ENCODE peak calls at places on chromosomes 2 and 18, in nine cellular contexts. One of them, this sample, is unnamed.
A peak's percentile ranks its signal among the peaks of the same experiment; 100 is the strongest.

GRCh38 chr18:49062832-49063226 is 112.1 kb upstream of the SMAD7 start:
- DNase-seq in uterus: no peak
- DNase-seq in activated T-cell treated with anti-CD3 and anti-CD28 coated beads, Interleukin-2, amount 50 U/mL, for 1 hour: no peak
- DNase-seq in iris pigment epithelial cell: no peak
- DNase-seq in Peyer's patch: no peak
- DNase-seq in nucleus accumbens: no peak
- DNase-seq in HCEC 1CT: no peak
- DNase-seq in iPS-NIHi11: no peak
- DNase-seq in NCI-H1930: no peak
- DNase-seq in this sample: no peak

GRCh38 chr2:160269803-160270570 is 69.9 kb upstream of the ITGB6 start:
- DNase-seq in iPS-NIHi11: peak; percentile 86
- DNase-seq in activated T-cell treated with anti-CD3 and anti-CD28 coated beads, Interleukin-2, amount 50 U/mL, for 1 hour: peak; percentile 74
- DNase-seq in HCEC 1CT: peak; percentile 94
- DNase-seq in iris pigment epithelial cell: peak; percentile 93
- DNase-seq in uterus: peak; percentile 96
- DNase-seq in Peyer's patch: peak; percentile 89
- DNase-seq in nucleus accumbens: peak; percentile 47
- DNase-seq in NCI-H1930: peak; percentile 62
- DNase-seq in this sample: peak; percentile 66

GRCh38 chr2:119823734-119824334 is 64.1 kb downstream of the PTPN4 start:
- DNase-seq in NCI-H1930: no peak
- DNase-seq in nucleus accumbens: no peak
- DNase-seq in iris pigment epithelial cell: peak; percentile 61
- DNase-seq in iPS-NIHi11: peak; percentile 32
- DNase-seq in uterus: no peak
- DNase-seq in Peyer's patch: peak; percentile 55
- DNase-seq in HCEC 1CT: peak; percentile 52
- DNase-seq in activated T-cell treated with anti-CD3 and anti-CD28 coated beads, Interleukin-2, amount 50 U/mL, for 1 hour: no peak
- DNase-seq in this sample: peak; percentile 18

GRCh38 chr2:1633936-1634587 is 110.3 kb downstream of the PXDN start:
- DNase-seq in uterus: no peak
- DNase-seq in Peyer's patch: no peak
- DNase-seq in HCEC 1CT: no peak
- DNase-seq in nucleus accumbens: no peak
- DNase-seq in NCI-H1930: no peak
- DNase-seq in activated T-cell treated with anti-CD3 and anti-CD28 coated beads, Interleukin-2, amount 50 U/mL, for 1 hour: no peak
- DNase-seq in iris pigment epithelial cell: no peak
- DNase-seq in iPS-NIHi11: no peak
- DNase-seq in this sample: no peak

GRCh38 chr18:61771861-61772260 is 120.9 kb downstream of the RNF152 start:
- DNase-seq in iPS-NIHi11: no peak
- DNase-seq in uterus: no peak
- DNase-seq in NCI-H1930: no peak
- DNase-seq in Peyer's patch: no peak
- DNase-seq in activated T-cell treated with anti-CD3 and anti-CD28 coated beads, Interleukin-2, amount 50 U/mL, for 1 hour: no peak
- DNase-seq in HCEC 1CT: no peak
- DNase-seq in iris pigment epithelial cell: no peak
- DNase-seq in nucleus accumbens: no peak
- DNase-seq in this sample: no peak

GRCh38 chr18:26301681-26302080 is 75.4 kb downstream of the TAF4B start:
- DNase-seq in Peyer's patch: no peak
- DNase-seq in NCI-H1930: no peak
- DNase-seq in HCEC 1CT: peak; percentile 12
- DNase-seq in iPS-NIHi11: no peak
- DNase-seq in uterus: no peak
- DNase-seq in iris pigment epithelial cell: peak; percentile 76
- DNase-seq in activated T-cell treated with anti-CD3 and anti-CD28 coated beads, Interleukin-2, amount 50 U/mL, for 1 hour: no peak
- DNase-seq in nucleus accumbens: no peak
- DNase-seq in this sample: no peak

GRCh38 chr2:126863336-126864015 is 35.2 kb upstream of the TEX51 start:
- DNase-seq in NCI-H1930: no peak
- DNase-seq in nucleus accumbens: no peak
- DNase-seq in iris pigment epithelial cell: no peak
- DNase-seq in HCEC 1CT: no peak
- DNase-seq in Peyer's patch: no peak
- DNase-seq in iPS-NIHi11: no peak
- DNase-seq in activated T-cell treated with anti-CD3 and anti-CD28 coated beads, Interleukin-2, amount 50 U/mL, for 1 hour: no peak
- DNase-seq in uterus: no peak
- DNase-seq in this sample: no peak

GRCh38 chr2:60438136-60438535 is 115.3 kb downstream of the BCL11A start:
- DNase-seq in Peyer's patch: no peak
- DNase-seq in uterus: no peak
- DNase-seq in NCI-H1930: no peak
- DNase-seq in nucleus accumbens: no peak
- DNase-seq in iris pigment epithelial cell: no peak
- DNase-seq in HCEC 1CT: no peak
- DNase-seq in iPS-NIHi11: no peak
- DNase-seq in activated T-cell treated with anti-CD3 and anti-CD28 coated beads, Interleukin-2, amount 50 U/mL, for 1 hour: no peak
- DNase-seq in this sample: no peak

GRCh38 chr2:216003876-216004275 is 9.5 kb downstream of the MREG start:
- DNase-seq in iPS-NIHi11: no peak
- DNase-seq in uterus: no peak
- DNase-seq in iris pigment epithelial cell: no peak
- DNase-seq in nucleus accumbens: no peak
- DNase-seq in HCEC 1CT: no peak
- DNase-seq in activated T-cell treated with anti-CD3 and anti-CD28 coated beads, Interleukin-2, amount 50 U/mL, for 1 hour: no peak
- DNase-seq in NCI-H1930: no peak
- DNase-seq in Peyer's patch: no peak
- DNase-seq in this sample: no peak

GRCh38 chr2:180520206-180520605 is 460.2 kb upstream of the UBE2E3 start:
- DNase-seq in iPS-NIHi11: no peak
- DNase-seq in iris pigment epithelial cell: no peak
- DNase-seq in nucleus accumbens: no peak
- DNase-seq in activated T-cell treated with anti-CD3 and anti-CD28 coated beads, Interleukin-2, amount 50 U/mL, for 1 hour: no peak
- DNase-seq in HCEC 1CT: peak; percentile 41
- DNase-seq in Peyer's patch: no peak
- DNase-seq in uterus: no peak
- DNase-seq in NCI-H1930: no peak
- DNase-seq in this sample: no peak

GRCh38 chr2:45946023-45946422 is 294.5 kb downstream of the PRKCE start:
- DNase-seq in iris pigment epithelial cell: peak; percentile 87
- DNase-seq in HCEC 1CT: peak; percentile 75
- DNase-seq in uterus: no peak
- DNase-seq in activated T-cell treated with anti-CD3 and anti-CD28 coated beads, Interleukin-2, amount 50 U/mL, for 1 hour: no peak
- DNase-seq in NCI-H1930: no peak
- DNase-seq in nucleus accumbens: no peak
- DNase-seq in iPS-NIHi11: no peak
- DNase-seq in Peyer's patch: no peak
- DNase-seq in this sample: no peak

GRCh38 chr2:36734304-36734703 is 37.8 kb downstream of the VIT start:
- DNase-seq in uterus: no peak
- DNase-seq in nucleus accumbens: no peak
- DNase-seq in Peyer's patch: no peak
- DNase-seq in NCI-H1930: no peak
- DNase-seq in HCEC 1CT: no peak
- DNase-seq in activated T-cell treated with anti-CD3 and anti-CD28 coated beads, Interleukin-2, amount 50 U/mL, for 1 hour: no peak
- DNase-seq in iris pigment epithelial cell: peak; percentile 73
- DNase-seq in iPS-NIHi11: no peak
- DNase-seq in this sample: no peak

This sample was measured in effector memory CD8-positive, alpha-beta T cell.